ENCODE peak calls at places on chromosome 17, in four cellular contexts. One of them, this sample, is unnamed.
A peak's percentile ranks its signal among the peaks of the same experiment; 100 is the strongest.

GRCh38 chr17:78937561-78937960 is 12.4 kb upstream of the TIMP2 start:
- DNase-seq in A549: no peak
- DNase-seq in SK-N-SH: no peak
- DNase-seq in GM12878: no peak
- DNase-seq in this sample: no peak

GRCh38 chr17:57521606-57522435 is 223.3 kb downstream of the CCDC182 start:
- DNase-seq in SK-N-SH: no peak
- DNase-seq in GM12878: no peak
- DNase-seq in A549: no peak
- DNase-seq in this sample: no peak

GRCh38 chr17:17757944-17758343 is 76.7 kb downstream of the RAI1 start:
- DNase-seq in A549: no peak
- DNase-seq in GM12878: no peak
- DNase-seq in SK-N-SH: no peak
- DNase-seq in this sample: no peak

GRCh38 chr17:57751348-57751970 is 6.4 kb upstream of the CCDC182 start:
- DNase-seq in GM12878: no peak
- DNase-seq in SK-N-SH: no peak
- DNase-seq in A549: no peak
- DNase-seq in this sample: peak; percentile 56

GRCh38 chr17:47895254-47895855 is 681 bp upstream of the SP2 start:
- DNase-seq in A549: peak; percentile 44
- DNase-seq in GM12878: no peak
- DNase-seq in SK-N-SH: no peak
- DNase-seq in this sample: no peak

GRCh38 chr17:44071198-44071520 is 624 bp downstream of the G6PC3 start:
- DNase-seq in SK-N-SH: no peak
- DNase-seq in A549: no peak
- DNase-seq in GM12878: no peak
- DNase-seq in this sample: no peak

GRCh38 chr17:82367724-82368524 is 3.6 kb upstream of the UTS2R start:
- DNase-seq in A549: peak; percentile 81
- DNase-seq in SK-N-SH: peak; percentile 64
- DNase-seq in GM12878: no peak
- DNase-seq in this sample: peak; percentile 99

GRCh38 chr17:78645421-78646295 is 68.5 kb upstream of the DNAH17 start:
- DNase-seq in A549: peak; percentile 88
- DNase-seq in GM12878: peak; percentile 70
- DNase-seq in SK-N-SH: peak; percentile 18
- DNase-seq in this sample: no peak

GRCh38 chr17:52170963-52171572 is 12.6 kb upstream of the CA10 start:
- DNase-seq in SK-N-SH: peak; percentile 59
- DNase-seq in GM12878: no peak
- DNase-seq in A549: peak; percentile 29
- DNase-seq in this sample: peak; percentile 13

GRCh38 chr17:41049110-41049509 is 2.0 kb upstream of the KRTAP2-1 start:
- DNase-seq in SK-N-SH: no peak
- DNase-seq in A549: peak; percentile 19
- DNase-seq in GM12878: no peak
- DNase-seq in this sample: peak; percentile 63

DNA sequence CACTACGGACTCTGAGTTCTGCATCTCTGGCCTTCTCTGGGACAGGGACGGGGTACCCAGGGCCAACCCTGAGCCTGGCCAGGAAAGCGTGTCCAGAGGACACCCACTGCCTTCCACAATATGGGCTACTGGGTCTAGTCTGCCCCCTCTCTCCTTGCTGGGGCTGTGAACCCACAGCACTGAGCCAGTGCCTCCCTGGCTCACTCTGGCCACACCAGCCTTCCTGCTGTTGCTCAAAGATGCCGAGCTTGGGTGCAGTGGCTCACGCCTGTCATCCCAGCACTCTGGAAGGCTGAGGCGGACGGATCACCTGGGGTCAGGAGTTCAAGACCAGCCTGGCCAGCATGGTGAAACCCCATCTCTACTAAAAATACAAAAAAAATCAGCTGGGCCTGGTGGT is 24.8 kb downstream of the PITPNM3 start:
- DNase-seq in A549: no peak
- DNase-seq in GM12878: no peak
- DNase-seq in SK-N-SH: no peak
- DNase-seq in this sample: no peak
- TF ChIP-seq PBX3 in A549: no peak
- TF ChIP-seq PBX3 in GM12878: no peak
- TF ChIP-seq PBX3 in SK-N-SH: no peak
- TF ChIP-seq PBX3 in this sample: no peak

GRCh38 chr17:3035968-3036280 is 27.5 kb downstream of the OR1D5 start:
- DNase-seq in SK-N-SH: no peak
- DNase-seq in GM12878: no peak
- DNase-seq in A549: no peak
- DNase-seq in this sample: no peak

GRCh38 chr17:3033248-3033640 is 30.2 kb downstream of the OR1D5 start:
- DNase-seq in SK-N-SH: no peak
- DNase-seq in A549: no peak
- DNase-seq in GM12878: no peak
- DNase-seq in this sample: no peak

GRCh38 chr17:3035256-3035967 is 28.0 kb downstream of the OR1D5 start:
- DNase-seq in A549: no peak
- DNase-seq in GM12878: no peak
- DNase-seq in SK-N-SH: no peak
- DNase-seq in this sample: no peak

GRCh38 chr17:3033741-3034577 is 29.4 kb downstream of the OR1D5 start:
- DNase-seq in SK-N-SH: no peak
- DNase-seq in A549: no peak
- DNase-seq in GM12878: no peak
- DNase-seq in this sample: no peak

DNA sequence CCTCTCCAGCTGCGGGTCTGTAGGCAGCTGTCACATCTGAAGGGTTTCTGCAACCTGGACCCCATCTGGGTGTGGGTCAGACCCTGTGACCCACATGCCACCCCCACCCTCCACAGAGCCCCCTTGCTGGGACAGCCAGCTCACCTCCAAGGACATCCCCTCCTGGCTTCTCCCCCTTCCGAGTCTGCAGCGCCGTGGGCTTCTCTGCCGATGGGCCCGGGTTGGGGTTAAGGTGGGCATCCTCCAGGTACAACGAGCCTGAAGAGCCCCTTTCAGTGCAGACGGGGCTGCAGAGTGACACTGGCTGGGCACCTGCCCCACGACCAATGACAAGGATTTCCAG is 28.9 kb downstream of the OR1D5 start:
- DNase-seq in SK-N-SH: no peak
- DNase-seq in GM12878: no peak
- DNase-seq in A549: no peak
- DNase-seq in this sample: no peak
- TF ChIP-seq PBX3 in SK-N-SH: no peak
- TF ChIP-seq PBX3 in GM12878: no peak
- TF ChIP-seq PBX3 in A549: no peak
- TF ChIP-seq PBX3 in this sample: no peak

DNA sequence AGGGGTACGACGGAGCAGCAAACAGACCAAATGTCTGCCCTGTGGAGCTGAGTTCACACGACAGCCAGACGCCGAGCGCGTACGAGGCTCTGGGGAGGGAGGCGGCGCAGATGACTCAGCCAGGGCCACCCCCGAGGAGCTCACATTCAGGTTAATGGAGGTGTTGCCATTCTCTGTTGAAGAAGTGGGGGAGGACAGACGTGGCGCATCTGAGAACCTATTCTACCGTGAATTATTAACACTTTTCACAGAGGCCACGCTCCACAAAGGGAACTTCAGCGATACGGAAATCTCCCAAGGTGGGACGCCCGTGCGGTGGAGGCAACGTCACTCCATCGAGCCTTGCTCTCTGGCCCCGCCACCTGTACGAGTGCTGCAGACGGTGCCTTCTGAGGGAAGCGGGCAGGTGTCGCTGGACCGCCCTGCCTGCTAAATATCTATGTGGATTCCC is 19.2 kb downstream of the ABR start:
- DNase-seq in A549: no peak
- DNase-seq in GM12878: no peak
- DNase-seq in SK-N-SH: no peak
- DNase-seq in this sample: no peak
- TF ChIP-seq PBX3 in A549: no peak
- TF ChIP-seq PBX3 in GM12878: no peak
- TF ChIP-seq PBX3 in SK-N-SH: no peak
- TF ChIP-seq PBX3 in this sample: no peak

DNA sequence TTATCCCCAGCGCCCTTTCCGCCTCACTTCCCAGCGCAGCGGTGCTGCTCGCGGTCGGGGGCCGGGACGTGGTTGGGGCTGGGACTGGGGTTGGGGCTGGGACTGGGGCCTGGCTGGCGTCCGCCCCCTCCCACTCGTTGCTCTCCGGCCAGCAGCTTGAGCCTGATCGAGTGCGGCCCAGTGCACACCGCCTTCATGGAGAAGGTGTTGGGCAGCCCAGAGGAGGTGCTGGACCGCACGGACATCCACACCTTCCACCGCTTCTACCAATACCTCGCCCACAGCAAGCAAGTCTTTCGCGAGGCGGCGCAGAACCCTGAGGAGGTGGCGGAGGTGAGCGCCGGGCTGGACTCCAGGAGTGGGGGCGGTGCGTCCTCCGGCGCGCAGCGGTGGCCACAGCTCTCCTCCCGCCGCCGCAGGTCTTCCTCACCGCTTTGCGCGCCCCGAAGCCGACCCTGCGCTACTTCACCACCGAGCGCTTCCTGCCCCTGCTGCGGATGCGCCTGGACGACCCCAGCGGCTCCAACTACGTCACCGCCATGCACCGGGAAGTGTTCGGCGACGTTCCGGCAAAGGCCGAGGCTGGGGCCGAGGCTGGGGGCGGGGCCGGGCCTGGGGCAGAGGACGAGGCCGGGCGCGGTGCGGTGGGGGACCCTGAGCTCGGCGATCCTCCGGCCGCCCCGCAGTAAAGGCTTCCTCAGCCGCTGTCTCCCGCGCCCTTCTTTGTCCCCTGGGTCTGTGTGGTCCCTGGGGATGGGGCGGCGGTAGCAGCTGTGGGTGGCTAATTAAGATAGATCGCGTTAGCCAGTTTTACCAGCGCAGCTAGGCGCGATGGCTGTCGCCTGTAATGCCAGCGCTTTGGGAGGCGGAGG is 1.8 kb downstream of the HSD17B1 start:
- DNase-seq in A549: peak; percentile 82
- DNase-seq in SK-N-SH: peak; percentile 96
- DNase-seq in GM12878: no peak
- DNase-seq in this sample: peak; percentile 86
- TF ChIP-seq PBX3 in A549: peak; percentile 53
- TF ChIP-seq PBX3 in SK-N-SH: no peak
- TF ChIP-seq PBX3 in GM12878: no peak
- TF ChIP-seq PBX3 in this sample: no peak